ENCODE peak calls at places on chromosomes 4 and X, in ten cellular contexts. One of them, this sample, is unnamed.

GRCh38 chr4:39068907-39069306 is 6.9 kb downstream of the KLHL5 start:
- DNase-seq in stimulated activated naive CD8-positive, alpha-beta T cell treated with anti-CD3 and anti-CD28 coated beads, Interleukin-15, amount 100 ng/mL, for 72 hours: no peak
- DNase-seq in stimulated activated naive CD4-positive, alpha-beta T cell: no peak
- DNase-seq in body of pancreas: no peak
- DNase-seq in iPS DF 19.7: no peak
- DNase-seq in IMR-90: no peak
- DNase-seq in stimulated activated CD4-positive, alpha-beta T cell treated with anti-CD3 and anti-CD28 coated beads, Interleukin-1b, Interleukin-23, amount 100 ng/mL, for 24 hours: no peak
- DNase-seq in caudate nucleus: no peak
- DNase-seq in NCI-H1417: no peak
- DNase-seq in HTR-8/SVneo: no peak
- DNase-seq in this sample: no peak

GRCh38 chrX:129786210-129786651 is 6.5 kb downstream of the SASH3 start:
- DNase-seq in stimulated activated naive CD8-positive, alpha-beta T cell treated with anti-CD3 and anti-CD28 coated beads, Interleukin-15, amount 100 ng/mL, for 72 hours: no peak
- DNase-seq in stimulated activated naive CD4-positive, alpha-beta T cell: no peak
- DNase-seq in body of pancreas: no peak
- DNase-seq in iPS DF 19.7: no peak
- DNase-seq in IMR-90: no peak
- DNase-seq in stimulated activated CD4-positive, alpha-beta T cell treated with anti-CD3 and anti-CD28 coated beads, Interleukin-1b, Interleukin-23, amount 100 ng/mL, for 24 hours: no peak
- DNase-seq in caudate nucleus: no peak
- DNase-seq in NCI-H1417: no peak
- DNase-seq in HTR-8/SVneo: no peak
- DNase-seq in this sample: no peak

GRCh38 chr4:133969202-133969873 is 232.3 kb downstream of the PABPC4L start:
- DNase-seq in stimulated activated naive CD8-positive, alpha-beta T cell treated with anti-CD3 and anti-CD28 coated beads, Interleukin-15, amount 100 ng/mL, for 72 hours: no peak
- DNase-seq in stimulated activated naive CD4-positive, alpha-beta T cell: no peak
- DNase-seq in body of pancreas: no peak
- DNase-seq in iPS DF 19.7: no peak
- DNase-seq in IMR-90: peak
- DNase-seq in stimulated activated CD4-positive, alpha-beta T cell treated with anti-CD3 and anti-CD28 coated beads, Interleukin-1b, Interleukin-23, amount 100 ng/mL, for 24 hours: no peak
- DNase-seq in caudate nucleus: no peak
- DNase-seq in NCI-H1417: peak
- DNase-seq in HTR-8/SVneo: no peak
- DNase-seq in this sample: peak

GRCh38 chr4:186067757-186068385 is 1.1 kb upstream of the TLR3 start:
- DNase-seq in stimulated activated naive CD8-positive, alpha-beta T cell treated with anti-CD3 and anti-CD28 coated beads, Interleukin-15, amount 100 ng/mL, for 72 hours: peak
- DNase-seq in stimulated activated naive CD4-positive, alpha-beta T cell: no peak
- DNase-seq in body of pancreas: peak
- DNase-seq in iPS DF 19.7: no peak
- DNase-seq in IMR-90: peak
- DNase-seq in stimulated activated CD4-positive, alpha-beta T cell treated with anti-CD3 and anti-CD28 coated beads, Interleukin-1b, Interleukin-23, amount 100 ng/mL, for 24 hours: no peak
- DNase-seq in caudate nucleus: no peak
- DNase-seq in NCI-H1417: no peak
- DNase-seq in HTR-8/SVneo: peak
- DNase-seq in this sample: peak

GRCh38 chrX:73127700-73128241 is 48.5 kb upstream of the PABPC1L2A start:
- DNase-seq in stimulated activated naive CD8-positive, alpha-beta T cell treated with anti-CD3 and anti-CD28 coated beads, Interleukin-15, amount 100 ng/mL, for 72 hours: peak
- DNase-seq in stimulated activated naive CD4-positive, alpha-beta T cell: no peak
- DNase-seq in body of pancreas: peak
- DNase-seq in iPS DF 19.7: peak
- DNase-seq in IMR-90: no peak
- DNase-seq in stimulated activated CD4-positive, alpha-beta T cell treated with anti-CD3 and anti-CD28 coated beads, Interleukin-1b, Interleukin-23, amount 100 ng/mL, for 24 hours: no peak
- DNase-seq in caudate nucleus: no peak
- DNase-seq in NCI-H1417: no peak
- DNase-seq in HTR-8/SVneo: no peak
- DNase-seq in this sample: no peak

GRCh38 chr4:126779446-126780166 is 853.2 kb upstream of the INTU start:
- DNase-seq in stimulated activated naive CD8-positive, alpha-beta T cell treated with anti-CD3 and anti-CD28 coated beads, Interleukin-15, amount 100 ng/mL, for 72 hours: no peak
- DNase-seq in stimulated activated naive CD4-positive, alpha-beta T cell: no peak
- DNase-seq in body of pancreas: no peak
- DNase-seq in iPS DF 19.7: no peak
- DNase-seq in IMR-90: no peak
- DNase-seq in stimulated activated CD4-positive, alpha-beta T cell treated with anti-CD3 and anti-CD28 coated beads, Interleukin-1b, Interleukin-23, amount 100 ng/mL, for 24 hours: no peak
- DNase-seq in caudate nucleus: no peak
- DNase-seq in NCI-H1417: no peak
- DNase-seq in HTR-8/SVneo: no peak
- DNase-seq in this sample: no peak

GRCh38 chr4:143700060-143700419 is 435 bp downstream of the FREM3 start:
- DNase-seq in stimulated activated naive CD8-positive, alpha-beta T cell treated with anti-CD3 and anti-CD28 coated beads, Interleukin-15, amount 100 ng/mL, for 72 hours: no peak
- DNase-seq in stimulated activated naive CD4-positive, alpha-beta T cell: no peak
- DNase-seq in body of pancreas: peak
- DNase-seq in iPS DF 19.7: no peak
- DNase-seq in IMR-90: no peak
- DNase-seq in stimulated activated CD4-positive, alpha-beta T cell treated with anti-CD3 and anti-CD28 coated beads, Interleukin-1b, Interleukin-23, amount 100 ng/mL, for 24 hours: no peak
- DNase-seq in caudate nucleus: no peak
- DNase-seq in NCI-H1417: peak
- DNase-seq in HTR-8/SVneo: no peak
- DNase-seq in this sample: no peak

GRCh38 chr4:140247237-140247636 is 93.3 kb upstream of the MAML3 start:
- DNase-seq in stimulated activated naive CD8-positive, alpha-beta T cell treated with anti-CD3 and anti-CD28 coated beads, Interleukin-15, amount 100 ng/mL, for 72 hours: no peak
- DNase-seq in stimulated activated naive CD4-positive, alpha-beta T cell: no peak
- DNase-seq in body of pancreas: no peak
- DNase-seq in iPS DF 19.7: no peak
- DNase-seq in IMR-90: no peak
- DNase-seq in stimulated activated CD4-positive, alpha-beta T cell treated with anti-CD3 and anti-CD28 coated beads, Interleukin-1b, Interleukin-23, amount 100 ng/mL, for 24 hours: no peak
- DNase-seq in caudate nucleus: no peak
- DNase-seq in NCI-H1417: no peak
- DNase-seq in HTR-8/SVneo: no peak
- DNase-seq in this sample: no peak

GRCh38 chr4:55458611-55459010 is 62.9 kb downstream of the TMEM165 start:
- DNase-seq in stimulated activated naive CD8-positive, alpha-beta T cell treated with anti-CD3 and anti-CD28 coated beads, Interleukin-15, amount 100 ng/mL, for 72 hours: no peak
- DNase-seq in stimulated activated naive CD4-positive, alpha-beta T cell: no peak
- DNase-seq in body of pancreas: no peak
- DNase-seq in iPS DF 19.7: no peak
- DNase-seq in IMR-90: peak
- DNase-seq in stimulated activated CD4-positive, alpha-beta T cell treated with anti-CD3 and anti-CD28 coated beads, Interleukin-1b, Interleukin-23, amount 100 ng/mL, for 24 hours: no peak
- DNase-seq in caudate nucleus: no peak
- DNase-seq in NCI-H1417: no peak
- DNase-seq in HTR-8/SVneo: no peak
- DNase-seq in this sample: no peak

GRCh38 chr4:159368320-159368719 is 265.4 kb downstream of the RAPGEF2 start:
- DNase-seq in stimulated activated naive CD8-positive, alpha-beta T cell treated with anti-CD3 and anti-CD28 coated beads, Interleukin-15, amount 100 ng/mL, for 72 hours: no peak
- DNase-seq in stimulated activated naive CD4-positive, alpha-beta T cell: no peak
- DNase-seq in body of pancreas: no peak
- DNase-seq in iPS DF 19.7: no peak
- DNase-seq in IMR-90: no peak
- DNase-seq in stimulated activated CD4-positive, alpha-beta T cell treated with anti-CD3 and anti-CD28 coated beads, Interleukin-1b, Interleukin-23, amount 100 ng/mL, for 24 hours: no peak
- DNase-seq in caudate nucleus: no peak
- DNase-seq in NCI-H1417: no peak
- DNase-seq in HTR-8/SVneo: no peak
- DNase-seq in this sample: no peak